ENCODE peak calls at places on chromosomes 11 and 22, in five cellular contexts. P, V, Q, U and O are unnamed samples.

GRCh38 chr11:44572884-44573283 is 7.4 kb downstream of the CD82 start:
- DNase-seq in P (no peak), Q (no peak), U (no peak), V (no peak), O (no peak)

GRCh38 chr11:44457862-44458261 is 107.6 kb upstream of the CD82 start:
- DNase-seq in Q (no peak), V (no peak), U (no peak), P (no peak), O (no peak)

GRCh38 chr11:84722583-84723108 is 904.5 kb downstream of the DLG2 start:
- DNase-seq in Q (no peak), U (no peak), P (no peak), V (no peak), O (peak)

GRCh38 chr11:129323896-129324522 is 51.6 kb upstream of the BARX2 start:
- DNase-seq in V (no peak), P (peak), U (peak), Q (no peak), O (peak)

GRCh38 chr11:93842461-93842860 is 8.0 kb downstream of the VSTM5 start:
- DNase-seq in U (peak), P (peak), Q (no peak), V (no peak), O (no peak)

GRCh38 chr22:45649809-45650208 is 21.8 kb upstream of the ATXN10 start:
- DNase-seq in V (no peak), Q (no peak), P (no peak), U (no peak), O (no peak)

GRCh38 chr11:109728056-109728455 is 306.1 kb downstream of the C11orf87 start:
- DNase-seq in Q (no peak), P (peak), U (no peak), V (no peak), O (no peak)

GRCh38 chr11:60951611-60951908 is 416 bp downstream of the SLC15A3 start:
- DNase-seq in U (no peak), P (no peak), V (no peak), Q (no peak), O (no peak)

GRCh38 chr22:44206696-44207095 is 26.0 kb downstream of the PARVG start:
- DNase-seq in V (no peak), Q (no peak), P (no peak), U (no peak), O (no peak)

GRCh38 chr11:77154381-77155081 is 26.5 kb downstream of the MYO7A start:
- DNase-seq in P (no peak), U (no peak), V (no peak), Q (no peak), O (no peak)

GRCh38 chr11:128531588-128531987 is 55.8 kb downstream of the ETS1 start:
- DNase-seq in U (no peak), Q (no peak), P (no peak), V (no peak), O (no peak)

GRCh38 chr11:63670738-63671321 is 346 bp downstream of the ATL3 start:
- DNase-seq in U (peak), Q (no peak), P (peak), V (peak), O (peak)

GRCh38 chr22:17085277-17086091 is 684 bp downstream of the IL17RA start:
- DNase-seq in V (no peak), U (no peak), P (no peak), Q (no peak), O (peak)

GRCh38 chr11:117960406-117960805 is 25.8 kb upstream of the IL10RA start:
- DNase-seq in V (no peak), Q (no peak), U (no peak), P (no peak), O (no peak)

GRCh38 chr11:93603225-93603624 is 58.3 kb upstream of the CEP295 start:
- DNase-seq in V (no peak), Q (no peak), U (no peak), P (no peak), O (no peak)

GRCh38 chr11:48104562-48104924 is 112.1 kb upstream of the OR4B1 start:
- DNase-seq in V (no peak), U (no peak), Q (no peak), P (no peak), O (no peak)

GRCh38 chr22:31089101-31090100 is 8.3 kb downstream of the SMTN start:
- DNase-seq in P (no peak), V (no peak), Q (no peak), U (peak), O (peak)

GRCh38 chr11:126917531-126918204 is 82.9 kb downstream of the KIRREL3 start:
- DNase-seq in V (no peak), P (peak), Q (peak), U (peak), O (no peak)

GRCh38 chr22:40436460-40437431 is 66.4 kb downstream of the SGSM3 start:
- DNase-seq in Q (no peak), P (peak), U (peak), V (no peak), O (peak)

GRCh38 chr11:104043678-104044239 is 7.3 kb downstream of the DDI1 start:
- DNase-seq in U (peak), V (no peak), P (no peak), Q (no peak), O (no peak)

GRCh38 chr11:78417888-78418583 is 416 bp upstream of the GAB2 start:
- DNase-seq in U (peak), P (peak), Q (no peak), V (peak), O (peak)

GRCh38 chr11:131924446-131925240 is 554.2 kb downstream of the NTM start:
- DNase-seq in V (no peak), U (peak), P (no peak), Q (peak), O (no peak)

GRCh38 chr11:45803981-45804805 is 756 bp upstream of the SLC35C1 start:
- DNase-seq in V (peak), P (peak), U (peak), Q (no peak), O (peak)

GRCh38 chr11:33376331-33377099 is 119.3 kb downstream of the HIPK3 start:
- DNase-seq in Q (no peak), P (no peak), V (no peak), U (peak), O (no peak)

GRCh38 chr11:75839851-75840250 is 24.8 kb downstream of the UVRAG start:
- DNase-seq in Q (no peak), P (no peak), V (no peak), U (peak), O (no peak)

GRCh38 chr11:134026655-134027343 is 42.1 kb upstream of the JAM3 start:
- DNase-seq in V (no peak), Q (no peak), P (no peak), U (no peak), O (no peak)

GRCh38 chr22:47411006-47411405 is 648.6 kb downstream of the TBC1D22A start:
- DNase-seq in U (no peak), Q (no peak), P (no peak), V (no peak), O (no peak)

GRCh38 chr11:26287067-26287518 is 44.8 kb upstream of the ANO3 start:
- DNase-seq in U (no peak), Q (no peak), P (no peak), V (no peak), O (no peak)

GRCh38 chr22:38927033-38927789 is 30.2 kb upstream of the APOBEC3A start:
- DNase-seq in P (no peak), U (peak), Q (no peak), V (peak), O (peak)

GRCh38 chr11:32893947-32894827 is 1.6 kb downstream of the QSER1 start:
- DNase-seq in V (no peak), Q (peak), U (peak), P (peak), O (peak)

GRCh38 chr11:74138572-74138971 is 32.2 kb downstream of the C2CD3 start:
- DNase-seq in V (no peak), U (peak), Q (peak), P (peak), O (no peak)

GRCh38 chr11:1149545-1149944 is 8.2 kb upstream of the MUC5AC start:
- DNase-seq in U (no peak), V (no peak), P (no peak), Q (no peak), O (no peak)

GRCh38 chr11:47609675-47610074 is 15.5 kb upstream of the C1QTNF4 start:
- DNase-seq in U (no peak), V (no peak), Q (no peak), P (no peak), O (no peak)

GRCh38 chr11:60899021-60899936 is 7.1 kb downstream of the PRPF19 start:
- DNase-seq in Q (peak), U (peak), V (no peak), P (peak), O (peak)

GRCh38 chr11:108483163-108483562 is 15.0 kb downstream of the POGLUT3 start:
- DNase-seq in U (no peak), V (no peak), P (no peak), Q (no peak), O (no peak)

DNA sequence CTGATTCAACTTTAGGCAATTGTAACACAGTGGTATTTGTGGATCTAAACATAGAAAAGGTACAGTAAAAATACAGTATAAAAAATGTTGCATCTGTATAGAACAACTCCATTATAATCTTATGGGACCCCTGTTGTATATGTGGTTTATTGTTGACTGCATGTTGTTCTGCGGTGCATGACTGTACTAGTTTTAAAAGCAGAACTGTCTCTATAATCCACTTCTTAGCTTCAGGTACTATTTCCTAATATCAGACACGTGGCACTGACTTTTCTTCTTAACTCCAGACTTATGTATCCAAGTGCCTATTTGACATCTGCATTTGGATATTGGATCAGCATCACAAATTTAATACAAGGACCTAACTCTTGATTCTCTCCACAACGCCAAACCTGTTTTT is 41.1 kb downstream of the PACS1 start:
- DNase-seq in U (no peak), Q (no peak), P (no peak), V (no peak), O (no peak)
- H3K4me3 ChIP-seq in U (no peak), Q (no peak), P (no peak), V (no peak), O (no peak)

DNA sequence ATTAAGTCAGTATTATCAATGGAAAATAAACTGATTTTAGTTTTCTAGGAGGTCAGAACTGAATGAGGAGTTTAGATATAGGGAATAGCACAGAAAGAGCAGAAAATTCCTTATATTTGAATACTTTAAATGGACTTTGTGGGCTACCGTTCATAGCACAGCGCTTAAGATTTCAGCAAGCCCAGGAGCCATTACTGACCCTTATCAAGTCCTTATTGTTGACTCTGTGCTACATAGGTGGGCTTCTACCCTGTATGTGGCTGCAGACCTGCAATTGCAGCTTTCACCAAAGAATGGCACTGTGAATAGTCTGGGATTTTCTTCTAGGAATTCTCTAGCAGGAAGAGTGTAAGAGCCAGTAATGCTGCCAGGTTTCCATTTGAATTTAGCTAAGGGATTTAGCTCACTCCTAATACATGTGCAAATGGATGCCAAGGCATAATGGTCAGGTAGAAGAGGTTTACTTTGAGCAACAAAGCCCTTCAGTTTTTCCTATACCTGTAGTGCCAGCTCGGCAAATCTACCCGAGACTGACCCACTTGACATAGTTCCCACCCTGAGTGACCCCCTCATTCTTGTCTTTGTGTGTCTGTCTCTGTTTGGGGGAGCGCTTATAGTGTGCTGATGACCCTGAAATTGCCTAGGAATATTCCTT is 42.5 kb upstream of the DLAT start:
- DNase-seq in P (no peak), U (no peak), Q (no peak), V (no peak), O (no peak)
- H3K4me3 ChIP-seq in P (no peak), U (no peak), Q (no peak), V (no peak), O (no peak)

GRCh38 chr11:123526027-123526805 is 96.1 kb downstream of the GRAMD1B start:
- DNase-seq in U (no peak), P (no peak), V (no peak), Q (no peak), O (no peak)
- H3K4me3 ChIP-seq in U (no peak), P (no peak), V (no peak), Q (no peak), O (no peak)

GRCh38 chr11:65871811-65872548 is 620 bp downstream of the EFEMP2 start:
- DNase-seq in V (no peak), U (no peak), P (no peak), Q (no peak), O (no peak)
- H3K4me3 ChIP-seq in V (no peak), U (peak), P (no peak), Q (peak), O (no peak)

GRCh38 chr11:6647836-6648235 is 7.8 kb downstream of the DCHS1 start:
- DNase-seq in Q (no peak), P (no peak), U (no peak), V (no peak), O (no peak)

GRCh38 chr11:6647282-6647679 is 8.3 kb downstream of the DCHS1 start:
- DNase-seq in U (peak), Q (no peak), P (no peak), V (no peak), O (no peak)

GRCh38 chr11:6648505-6648904 is 7.1 kb downstream of the DCHS1 start:
- DNase-seq in U (no peak), Q (no peak), P (no peak), V (no peak), O (peak)

GRCh38 chr11:6646631-6647281 is 8.9 kb downstream of the DCHS1 start:
- DNase-seq in Q (peak), P (no peak), V (peak), U (peak), O (peak)

GRCh38 chr11:6646040-6646439 is 9.6 kb downstream of the DCHS1 start:
- DNase-seq in P (no peak), U (peak), Q (no peak), V (no peak), O (peak)
- H3K4me3 ChIP-seq in P (no peak), U (no peak), Q (peak), V (peak), O (peak)